ENCODE peak calls at places on chromosomes 5 and 9, in five cellular contexts. U, J, O, Q and M are unnamed samples.

GRCh38 chr9:116541402-116541801 is 145.7 kb upstream of the TRIM32 start:
- DNase-seq in U (no peak), O (no peak), J (no peak), Q (no peak), M (no peak)

GRCh38 chr9:93300585-93301081 is 116.7 kb downstream of the WNK2 start:
- DNase-seq in U (peak), J (peak), O (no peak), Q (no peak), M (no peak)

GRCh38 chr5:74673011-74673790 is 11.8 kb upstream of the HEXB start:
- DNase-seq in U (no peak), Q (peak), O (peak), J (no peak), M (peak)

GRCh38 chr9:134962065-134962997 is 44.6 kb upstream of the FCN1 start:
- DNase-seq in O (no peak), J (no peak), U (peak), Q (no peak), M (no peak)

GRCh38 chr5:170429014-170429413 is 39.8 kb upstream of the KCNMB1 start:
- DNase-seq in Q (no peak), O (peak), U (peak), J (no peak), M (no peak)

GRCh38 chr5:14341571-14342225 is 198.6 kb downstream of the TRIO start:
- DNase-seq in J (peak), O (no peak), Q (no peak), U (peak), M (no peak)

GRCh38 chr5:132417010-132417439 is 47.5 kb downstream of the SLC22A5 start:
- DNase-seq in J (no peak), O (no peak), U (no peak), Q (no peak), M (no peak)

GRCh38 chr9:138025908-138026307 is 148.3 kb downstream of the CACNA1B start:
- DNase-seq in U (no peak), O (no peak), J (no peak), Q (no peak), M (no peak)

GRCh38 chr9:81427870-81428269 is 261.5 kb downstream of the TLE1 start:
- DNase-seq in Q (no peak), J (no peak), O (no peak), U (no peak), M (no peak)

GRCh38 chr9:69186841-69187611 is 12.9 kb downstream of the TJP2 start:
- DNase-seq in O (peak), U (no peak), J (no peak), Q (no peak), M (no peak)

GRCh38 chr5:124289641-124290201 is 456.7 kb downstream of the ZNF608 start:
- DNase-seq in Q (no peak), O (no peak), J (peak), U (peak), M (no peak)

GRCh38 chr5:71955718-71956117 is 151.6 kb upstream of the MAP1B start:
- DNase-seq in Q (no peak), J (no peak), U (no peak), O (no peak), M (no peak)

GRCh38 chr5:160463775-160464465 is 42.3 kb downstream of the PTTG1 start:
- DNase-seq in O (peak), J (no peak), Q (no peak), U (no peak), M (peak)

GRCh38 chr5:97629281-97629680 is 446.2 kb upstream of the RIOK2 start:
- DNase-seq in J (no peak), Q (peak), U (no peak), O (no peak), M (no peak)

GRCh38 chr9:89522979-89523305 is 25.0 kb upstream of the SEMA4D start:
- DNase-seq in U (no peak), Q (no peak), O (no peak), J (no peak), M (no peak)